ENCODE peak calls at places on chromosome 6, in seven cellular contexts. P is CD8-positive, alpha-beta T cell; X is fibroblast of lung; U is right lobe of liver; F is kidney; L is mammary epithelial cell; G is uterus. K is an unnamed sample.

GRCh38 chr6:112017169-112017568 is 36.7 kb upstream of the CCN6 start:
- DNase-seq in G (no peak), F (no peak), X (no peak), P (no peak), U (no peak), L (peak; percentile 9), K (no peak)

GRCh38 chr6:24522090-24522820 is 27.5 kb downstream of the ALDH5A1 start:
- DNase-seq in P (no peak), F (no peak), L (peak; percentile 5), X (peak; percentile 64), G (no peak), U (no peak), K (no peak)

GRCh38 chr6:150203871-150204545 is 61.2 kb downstream of the PPP1R14C start:
- DNase-seq in U (no peak), F (no peak), X (no peak), P (no peak), L (no peak), G (no peak), K (no peak)

GRCh38 chr6:13953061-13953705 is 28.4 kb downstream of the RNF182 start:
- DNase-seq in L (peak; percentile 66), X (peak; percentile 63), F (no peak), G (no peak), U (no peak), P (no peak), K (no peak)

GRCh38 chr6:167825759-167826229 is 917 bp upstream of the AFDN start:
- DNase-seq in F (peak; percentile 91), G (peak; percentile 46), X (peak; percentile 28), P (no peak), L (peak; percentile 53), U (peak; percentile 86), K (peak; percentile 75)

GRCh38 chr6:19879663-19880062 is 42.5 kb downstream of the ID4 start:
- DNase-seq in F (no peak), P (no peak), G (no peak), L (no peak), U (no peak), X (no peak), K (no peak)

GRCh38 chr6:4545929-4546328 is 230.3 kb upstream of the CDYL start:
- DNase-seq in P (no peak), X (no peak), L (no peak), F (no peak), U (no peak), G (no peak), K (no peak)

GRCh38 chr6:43768983-43769525 is 957 bp upstream of the VEGFA start:
- DNase-seq in G (peak; percentile 91), L (no peak), X (peak; percentile 86), F (peak; percentile 85), U (no peak), P (no peak), K (no peak)

GRCh38 chr6:36822506-36823269 is 16.6 kb downstream of the CPNE5 start:
- DNase-seq in U (no peak), G (peak; percentile 49), P (no peak), F (no peak), X (peak; percentile 85), L (no peak), K (no peak)

GRCh38 chr6:137874204-137875001 is 7.3 kb downstream of the TNFAIP3 start:
- DNase-seq in G (no peak), U (no peak), X (no peak), F (no peak), L (peak; percentile 62), P (no peak), K (no peak)

GRCh38 chr6:17280552-17281090 is 540 bp upstream of the RBM24 start:
- DNase-seq in X (peak; percentile 44), F (peak; percentile 82), G (peak; percentile 51), U (peak; percentile 47), P (no peak), L (no peak), K (peak; percentile 72)

GRCh38 chr6:48866681-48867080 is 596.4 kb downstream of the MMUT start:
- DNase-seq in L (no peak), G (no peak), P (no peak), U (no peak), X (no peak), F (no peak), K (no peak)

GRCh38 chr6:75233097-75233615 is 10.4 kb downstream of the COX7A2 start:
- DNase-seq in F (no peak), P (no peak), X (no peak), G (no peak), L (no peak), U (no peak), K (no peak)

GRCh38 chr6:24768361-24768760 is 6.4 kb upstream of the GMNN start:
- DNase-seq in L (no peak), U (no peak), F (no peak), X (peak; percentile 27), P (no peak), G (no peak), K (no peak)

GRCh38 chr6:411402-412145 is 20.0 kb downstream of the IRF4 start:
- DNase-seq in L (no peak), P (no peak), U (no peak), G (peak; percentile 34), F (no peak), X (no peak), K (no peak)

GRCh38 chr6:144278659-144279314 is 6.3 kb upstream of the UTRN start:
- DNase-seq in L (peak; percentile 35), X (no peak), P (no peak), U (peak; percentile 53), G (no peak), F (no peak), K (no peak)

GRCh38 chr6:27078734-27079357 is 168.7 kb upstream of the PRSS16 start:
- DNase-seq in P (peak; percentile 23), U (peak; percentile 50), X (peak; percentile 48), F (no peak), G (no peak), L (peak; percentile 58), K (peak; percentile 17)

GRCh38 chr6:22906091-22906549 is 336.8 kb downstream of the HDGFL1 start:
- DNase-seq in P (no peak), G (no peak), L (peak; percentile 42), X (peak; percentile 51), U (no peak), F (no peak), K (no peak)

GRCh38 chr6:142763205-142763604 is 181.8 kb downstream of the HIVEP2 start:
- DNase-seq in F (no peak), X (peak; percentile 90), G (no peak), U (no peak), P (no peak), L (peak; percentile 69), K (no peak)

GRCh38 chr6:38239719-38240451 is 399.8 kb downstream of the BTBD9 start:
- DNase-seq in G (no peak), F (no peak), U (no peak), L (no peak), P (no peak), X (peak; percentile 82), K (no peak)

GRCh38 chr6:13560651-13561044 is 13.8 kb upstream of the SIRT5 start:
- DNase-seq in X (no peak), U (no peak), F (no peak), P (no peak), G (no peak), L (no peak), K (no peak)

GRCh38 chr6:109073344-109074235 is 21.1 kb downstream of the SESN1 start:
- DNase-seq in L (peak; percentile 53), X (peak; percentile 53), U (no peak), G (peak; percentile 63), F (no peak), P (peak; percentile 23), K (no peak)

GRCh38 chr6:8063762-8064637 is at the start of gene BLOC1S5:
- DNase-seq in G (peak; percentile 97), L (peak; percentile 92), U (peak; percentile 98), X (peak; percentile 96), F (peak; percentile 98), P (peak; percentile 94), K (peak; percentile 95)
- TF ChIP-seq CTCF in G (no peak), L (peak; percentile 0), U (no peak), X (no peak), F (peak; percentile 12), P (no peak), K (no peak)

GRCh38 chr6:33781105-33781975 is 7.6 kb downstream of the LEMD2 start:
- DNase-seq in L (peak; percentile 25), U (no peak), P (no peak), F (no peak), G (no peak), X (peak; percentile 76), K (no peak)
- H3K36me3 ChIP-seq in L (peaks cover 26% of the 10 kb centered on the region), U (peaks cover 31% of the 10 kb centered on the region), P (peaks cover 65% of the 10 kb centered on the region), F (peaks cover 49% of the 10 kb centered on the region), G (no peaks in the 10 kb centered on the region), X (peaks cover 35% of the 10 kb centered on the region), K (peaks cover 13% of the 10 kb centered on the region)

GRCh38 chr6:163436843-163437242 is 22.3 kb downstream of the QKI start:
- DNase-seq in F (no peak), X (peak; percentile 65), G (no peak), U (no peak), P (no peak), L (no peak), K (no peak)

GRCh38 chr6:163438940-163439335 is 24.4 kb downstream of the QKI start:
- DNase-seq in F (peak; percentile 52), L (no peak), P (peak; percentile 40), U (peak; percentile 60), G (peak; percentile 27), X (peak; percentile 44), K (peak; percentile 19)

GRCh38 chr6:163438298-163438939 is 23.9 kb downstream of the QKI start:
- DNase-seq in L (peak; percentile 56), G (no peak), F (no peak), P (no peak), U (no peak), X (peak; percentile 44), K (no peak)

GRCh38 chr6:163435013-163435412 is 20.5 kb downstream of the QKI start:
- DNase-seq in X (no peak), F (no peak), U (no peak), P (no peak), G (no peak), L (no peak), K (no peak)

GRCh38 chr6:163437466-163437865 is 22.9 kb downstream of the QKI start:
- DNase-seq in X (no peak), G (no peak), F (no peak), P (no peak), L (no peak), U (no peak), K (no peak)
- H3K4me1 ChIP-seq in X (peaks cover 2% of the 10 kb centered on the region), G (no peaks in the 10 kb centered on the region), F (peaks cover 7% of the 10 kb centered on the region), P (peaks cover 13% of the 10 kb centered on the region), L (peaks cover 19% of the 10 kb centered on the region), U (no peaks in the 10 kb centered on the region), K (peaks cover 13% of the 10 kb centered on the region)

DNA sequence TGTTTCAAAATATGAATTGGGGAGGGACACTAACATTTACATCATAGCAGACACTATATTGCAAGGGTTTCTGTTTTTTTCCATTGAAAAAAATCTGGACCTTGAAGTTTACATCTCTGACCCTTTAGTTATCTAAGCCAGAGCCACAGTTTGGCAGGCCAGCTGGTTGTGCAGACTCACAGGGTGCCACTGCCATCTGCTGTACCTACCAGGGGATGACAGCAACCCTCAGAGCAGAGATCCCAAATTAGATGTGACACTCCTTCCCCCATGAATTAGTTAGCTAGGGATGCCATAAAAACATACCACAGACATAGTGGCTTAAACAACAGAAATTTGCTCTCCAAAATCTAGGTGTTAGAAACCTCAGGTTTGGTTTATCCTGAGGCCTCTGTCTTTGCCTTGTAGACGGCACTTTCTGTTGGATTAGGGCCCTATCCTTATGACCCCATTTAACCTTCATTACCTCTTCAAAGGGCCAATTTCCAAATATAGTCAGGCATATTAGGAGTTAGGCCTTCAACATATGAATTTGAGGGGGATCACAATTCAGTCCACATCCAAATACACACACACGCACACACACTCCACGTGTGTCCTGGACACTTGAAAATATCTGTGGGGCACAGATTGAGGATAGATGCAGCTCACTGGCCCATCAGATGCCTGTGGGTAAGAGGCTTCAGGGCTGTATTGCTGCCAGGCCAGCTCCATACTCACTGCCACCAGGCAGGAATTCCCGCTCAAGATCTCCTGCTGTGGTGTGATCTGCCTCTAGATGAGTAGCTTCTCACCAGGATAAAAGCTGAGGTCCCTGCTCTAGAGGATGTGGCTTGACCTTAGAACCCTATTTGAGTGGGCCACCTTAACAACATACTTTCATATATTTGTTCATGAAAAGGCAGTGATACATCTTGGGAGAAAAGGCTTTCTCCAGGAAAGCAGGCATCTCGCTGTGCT is 166.1 kb upstream of the RNF217 start:
- DNase-seq in L (no peak), U (no peak), P (no peak), G (no peak), F (no peak), X (peak; percentile 20), K (no peak)
- TF ChIP-seq CTCF in L (peak; percentile 75), U (peak; percentile 24), P (no peak), G (no peak), F (peak; percentile 15), X (peak; percentile 15), K (no peak)